ENCODE peak calls at places on chromosomes 7 and 10, in four cellular contexts. V is bronchial epithelial cell, K is progenitor cell of endocrine pancreas, I is NB4. D is an unnamed sample.

GRCh38 chr10:59179027-59179426 is 2.6 kb downstream of the PHYHIPL start:
- DNase-seq in V (no peak), I (no peak), K (no peak), D (no peak)

GRCh38 chr10:45421231-45422097 is 47.4 kb downstream of the ALOX5 start:
- DNase-seq in V (no peak), I (peak), K (no peak), D (no peak)

GRCh38 chr10:131970946-131971345 is 10.8 kb downstream of the BNIP3 start:
- DNase-seq in V (no peak), I (no peak), K (no peak), D (no peak)

GRCh38 chr10:32995751-32996150 is 37.7 kb upstream of the ITGB1 start:
- DNase-seq in I (no peak), K (no peak), V (no peak), D (no peak)

GRCh38 chr10:63286754-63287264 is 153.7 kb downstream of the NRBF2 start:
- DNase-seq in I (no peak), V (peak), K (no peak), D (no peak)

GRCh38 chr10:48247680-48248079 is 26.8 kb downstream of the FRMPD2 start:
- DNase-seq in V (no peak), K (no peak), I (no peak), D (no peak)

GRCh38 chr7:132065193-132065972 is 509.0 kb upstream of the PODXL start:
- DNase-seq in K (no peak), I (no peak), V (peak), D (no peak)

GRCh38 chr10:100347568-100348195 is 649 bp downstream of the SCD start:
- DNase-seq in V (no peak), I (peak), K (no peak), D (peak)

GRCh38 chr7:33742521-33742920 is 162.8 kb upstream of the BMPER start:
- DNase-seq in K (no peak), I (no peak), V (peak), D (no peak)

GRCh38 chr7:42940985-42941847 is 9.0 kb downstream of the MRPL32 start:
- DNase-seq in I (peak), V (peak), K (peak), D (peak)

GRCh38 chr7:131898418-131898817 is 342.0 kb upstream of the PODXL start:
- DNase-seq in I (peak), V (no peak), K (no peak), D (no peak)

GRCh38 chr7:94838717-94839116 is 68.7 kb upstream of the PPP1R9A start:
- DNase-seq in I (no peak), K (no peak), V (no peak), D (no peak)

GRCh38 chr7:100053201-100053600 is 3.6 kb downstream of the ZSCAN21 start:
- DNase-seq in K (no peak), V (peak), I (peak), D (no peak)

GRCh38 chr7:17580141-17580540 is 281.7 kb downstream of the AHR start:
- DNase-seq in V (peak), I (no peak), K (no peak), D (no peak)

GRCh38 chr10:24826022-24826421 is 102.3 kb upstream of the ARHGAP21 start:
- DNase-seq in K (no peak), I (peak), V (peak), D (no peak)

GRCh38 chr7:97601941-97602457 is 129.9 kb upstream of the TAC1 start:
- DNase-seq in K (no peak), I (no peak), V (no peak), D (no peak)

GRCh38 chr10:103605359-103606156 is 112.1 kb downstream of the NEURL1 start:
- DNase-seq in V (peak), K (no peak), I (peak), D (peak)

GRCh38 chr10:10605551-10606081 is 412.1 kb upstream of the CELF2 start:
- DNase-seq in I (peak), V (peak), K (no peak), D (no peak)

GRCh38 chr10:77641788-77642397 is 4.3 kb upstream of the KCNMA1 start:
- DNase-seq in K (peak), V (peak), I (peak), D (peak)

D was measured in K562.